ENCODE peak calls at places on chromosome 9, in four cellular contexts. One of them, this sample, is unnamed.

GRCh38 chr9:118635416-118635815 is 733.8 kb downstream of the BRINP1 start:
- DNase-seq in dorsolateral prefrontal cortex: no peak
- DNase-seq in choroid plexus epithelial cell: no peak
- DNase-seq in CD8-positive, alpha-beta T cell: no peak
- DNase-seq in this sample: no peak

GRCh38 chr9:83208065-83208850 is 145.3 kb upstream of the RASEF start:
- DNase-seq in dorsolateral prefrontal cortex: no peak
- DNase-seq in choroid plexus epithelial cell: no peak
- DNase-seq in CD8-positive, alpha-beta T cell: no peak
- DNase-seq in this sample: peak; percentile 3

GRCh38 chr9:107707419-107707837 is 217.9 kb upstream of the KLF4 start:
- DNase-seq in dorsolateral prefrontal cortex: no peak
- DNase-seq in choroid plexus epithelial cell: peak; percentile 86
- DNase-seq in CD8-positive, alpha-beta T cell: no peak
- DNase-seq in this sample: no peak

GRCh38 chr9:76808636-76809035 is 44.4 kb downstream of the PCA3 start:
- DNase-seq in dorsolateral prefrontal cortex: no peak
- DNase-seq in choroid plexus epithelial cell: no peak
- DNase-seq in CD8-positive, alpha-beta T cell: no peak
- DNase-seq in this sample: no peak

GRCh38 chr9:70563437-70564204 is 149.2 kb upstream of the KLF9 start:
- DNase-seq in dorsolateral prefrontal cortex: no peak
- DNase-seq in choroid plexus epithelial cell: peak; percentile 88
- DNase-seq in CD8-positive, alpha-beta T cell: peak; percentile 28
- DNase-seq in this sample: peak; percentile 27

GRCh38 chr9:3980771-3981170 is 319.1 kb downstream of the GLIS3 start:
- DNase-seq in dorsolateral prefrontal cortex: no peak
- DNase-seq in choroid plexus epithelial cell: peak; percentile 61
- DNase-seq in CD8-positive, alpha-beta T cell: no peak
- DNase-seq in this sample: peak; percentile 88

GRCh38 chr9:117414906-117415583 is at the start of gene ASTN2:
- DNase-seq in dorsolateral prefrontal cortex: no peak
- DNase-seq in choroid plexus epithelial cell: no peak
- DNase-seq in CD8-positive, alpha-beta T cell: no peak
- DNase-seq in this sample: peak; percentile 13

GRCh38 chr9:126915846-126916543 is 1.4 kb downstream of the RALGPS1 start:
- DNase-seq in dorsolateral prefrontal cortex: no peak
- DNase-seq in choroid plexus epithelial cell: no peak
- DNase-seq in CD8-positive, alpha-beta T cell: no peak
- DNase-seq in this sample: no peak

GRCh38 chr9:132078369-132079356 is 1.0 kb downstream of the MED27 start:
- DNase-seq in dorsolateral prefrontal cortex: no peak
- DNase-seq in choroid plexus epithelial cell: peak; percentile 33
- DNase-seq in CD8-positive, alpha-beta T cell: peak; percentile 14
- DNase-seq in this sample: peak; percentile 9

GRCh38 chr9:130672466-130672865 is 8.1 kb downstream of the PRDM12 start:
- DNase-seq in dorsolateral prefrontal cortex: no peak
- DNase-seq in choroid plexus epithelial cell: no peak
- DNase-seq in CD8-positive, alpha-beta T cell: no peak
- DNase-seq in this sample: no peak

GRCh38 chr9:14687042-14687719 is 6.1 kb downstream of the ZDHHC21 start:
- DNase-seq in dorsolateral prefrontal cortex: no peak
- DNase-seq in choroid plexus epithelial cell: peak; percentile 86
- DNase-seq in CD8-positive, alpha-beta T cell: no peak
- DNase-seq in this sample: no peak

GRCh38 chr9:133088756-133089155 is 27.0 kb downstream of the CEL start:
- DNase-seq in dorsolateral prefrontal cortex: no peak
- DNase-seq in choroid plexus epithelial cell: no peak
- DNase-seq in CD8-positive, alpha-beta T cell: no peak
- DNase-seq in this sample: no peak

DNA sequence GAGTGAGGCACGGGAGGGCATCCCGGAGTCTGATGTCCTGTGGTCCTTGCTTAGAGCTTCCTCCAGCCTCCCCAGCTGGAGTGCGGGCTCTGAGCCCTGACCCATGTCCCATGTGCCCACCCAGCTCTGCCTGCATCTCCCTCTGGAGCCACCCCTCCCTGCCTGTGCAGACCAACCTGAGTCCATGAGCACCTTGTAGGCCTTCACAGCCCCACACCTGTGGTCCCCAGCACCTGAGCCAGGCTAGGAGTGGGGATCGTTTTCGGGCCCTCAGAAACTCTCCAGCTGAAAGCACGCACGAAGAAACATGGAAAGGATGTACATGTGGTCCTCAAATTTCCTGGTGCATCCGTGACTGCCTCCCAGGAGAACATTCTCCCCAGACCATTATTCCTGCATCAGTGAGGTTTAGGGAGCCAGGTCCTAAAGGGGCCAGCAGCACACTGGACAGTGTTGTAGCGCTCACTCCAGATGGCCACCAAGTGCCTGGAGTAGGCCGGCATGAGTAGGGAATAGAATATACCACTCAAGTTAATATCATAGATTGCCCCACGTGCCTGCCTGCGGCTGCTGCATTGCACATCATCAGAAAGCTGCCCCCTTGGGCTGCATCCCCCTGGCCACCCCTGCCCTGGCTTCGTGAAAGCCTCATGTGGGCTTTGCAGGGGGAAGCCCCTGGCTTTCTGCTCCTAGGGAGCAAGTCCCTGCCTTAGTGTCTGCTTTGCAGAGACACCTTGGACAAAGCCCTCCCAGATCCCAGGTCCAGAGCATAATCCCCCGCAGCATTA is 80.6 kb downstream of the WNK2 start:
- DNase-seq in dorsolateral prefrontal cortex: no peak
- DNase-seq in choroid plexus epithelial cell: no peak
- DNase-seq in CD8-positive, alpha-beta T cell: no peak
- DNase-seq in this sample: no peak
- H3K4me3 ChIP-seq in dorsolateral prefrontal cortex: no peak overlapping the region
- H3K4me3 ChIP-seq in choroid plexus epithelial cell: no peak overlapping the region
- H3K4me3 ChIP-seq in CD8-positive, alpha-beta T cell: no peak overlapping the region
- H3K4me3 ChIP-seq in this sample: no peak overlapping the region

GRCh38 chr9:37669232-37669631 is 18.5 kb downstream of the FRMPD1 start:
- DNase-seq in dorsolateral prefrontal cortex: no peak
- DNase-seq in choroid plexus epithelial cell: no peak
- DNase-seq in CD8-positive, alpha-beta T cell: no peak
- DNase-seq in this sample: no peak
- H3K4me3 ChIP-seq in dorsolateral prefrontal cortex: no peak overlapping the region
- H3K4me3 ChIP-seq in choroid plexus epithelial cell: no peak overlapping the region
- H3K4me3 ChIP-seq in CD8-positive, alpha-beta T cell: no peak overlapping the region
- H3K4me3 ChIP-seq in this sample: no peak overlapping the region

GRCh38 chr9:38311382-38312270 is 80.9 kb upstream of the ALDH1B1 start:
- DNase-seq in dorsolateral prefrontal cortex: no peak
- DNase-seq in choroid plexus epithelial cell: peak; percentile 21
- DNase-seq in CD8-positive, alpha-beta T cell: no peak
- DNase-seq in this sample: no peak
- H3K4me3 ChIP-seq in dorsolateral prefrontal cortex: no peak overlapping the region
- H3K4me3 ChIP-seq in choroid plexus epithelial cell: no peak overlapping the region
- H3K4me3 ChIP-seq in CD8-positive, alpha-beta T cell: no peak overlapping the region
- H3K4me3 ChIP-seq in this sample: no peak overlapping the region

DNA sequence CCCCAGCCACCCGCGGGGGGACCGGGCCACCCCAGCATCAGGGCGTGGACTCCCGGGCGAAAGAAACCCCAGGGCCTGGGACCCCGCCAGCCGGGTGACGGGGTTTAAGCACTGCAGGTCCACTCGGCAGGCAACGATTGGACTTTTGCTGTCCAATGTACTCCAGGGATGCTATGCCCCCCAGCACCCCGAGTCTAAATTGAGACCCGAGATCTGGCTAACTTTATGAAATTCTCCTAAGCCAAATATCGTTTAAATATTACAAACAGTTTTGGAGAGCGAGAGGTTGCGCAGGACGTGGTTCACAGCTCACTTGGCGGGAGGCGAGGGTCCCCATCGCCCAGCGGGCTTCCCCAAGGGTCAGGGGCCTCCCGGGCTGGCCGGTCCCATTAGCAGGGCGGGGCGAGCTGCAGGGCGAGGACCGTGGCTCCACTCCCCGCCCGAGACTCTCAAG is 384 bp upstream of the MRPS2 start:
- DNase-seq in dorsolateral prefrontal cortex: no peak
- DNase-seq in choroid plexus epithelial cell: peak; percentile 61
- DNase-seq in CD8-positive, alpha-beta T cell: no peak
- DNase-seq in this sample: no peak
- H3K4me3 ChIP-seq in dorsolateral prefrontal cortex: peak overlapping the region; percentile 86
- H3K4me3 ChIP-seq in choroid plexus epithelial cell: peak overlapping the region; percentile 91
- H3K4me3 ChIP-seq in CD8-positive, alpha-beta T cell: peak overlapping the region; percentile 62
- H3K4me3 ChIP-seq in this sample: peak overlapping the region; percentile 92

DNA sequence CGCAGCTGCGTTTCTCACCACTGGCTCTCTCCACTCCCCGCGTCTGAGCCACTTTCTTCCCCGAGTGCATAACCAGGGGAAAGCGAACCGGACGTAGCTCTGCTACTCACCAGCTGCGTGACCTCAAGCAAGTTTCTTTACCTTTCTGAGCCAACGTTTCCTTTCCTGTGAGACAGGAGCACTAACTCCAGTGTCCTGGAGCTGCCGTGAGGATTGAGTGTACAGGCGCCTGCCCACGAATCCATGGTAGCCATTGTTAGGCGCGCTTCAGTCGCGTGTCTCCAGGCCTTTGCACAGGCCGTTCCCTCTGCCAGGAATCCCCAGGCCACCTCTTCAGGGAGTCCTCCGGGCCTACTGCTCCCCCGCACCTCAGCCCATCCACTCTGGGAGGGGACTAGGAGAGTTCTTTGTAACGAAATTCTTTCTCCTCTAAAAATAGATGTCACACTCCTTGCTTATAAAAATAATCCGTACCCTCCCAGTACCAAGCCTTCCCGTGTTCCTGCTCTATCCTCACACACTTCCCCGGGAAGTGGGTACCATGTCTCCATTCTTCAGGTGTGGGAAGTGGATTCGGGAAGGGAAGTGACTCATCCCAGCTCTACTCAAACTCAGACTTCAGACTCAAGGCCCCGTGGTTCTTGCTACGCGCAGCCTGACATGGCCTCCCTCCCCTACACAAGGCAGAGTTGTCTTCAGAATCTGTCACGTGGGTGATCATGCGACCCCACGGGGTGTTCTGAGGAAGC is 16.2 kb upstream of the CRB2 start:
- DNase-seq in dorsolateral prefrontal cortex: no peak
- DNase-seq in choroid plexus epithelial cell: peak; percentile 29
- DNase-seq in CD8-positive, alpha-beta T cell: peak; percentile 42
- DNase-seq in this sample: peak; percentile 68
- H3K4me3 ChIP-seq in dorsolateral prefrontal cortex: peak overlapping the region; percentile 8
- H3K4me3 ChIP-seq in choroid plexus epithelial cell: no peak overlapping the region
- H3K4me3 ChIP-seq in CD8-positive, alpha-beta T cell: peak overlapping the region; percentile 65
- H3K4me3 ChIP-seq in this sample: no peak overlapping the region